ENCODE peak calls at places on chromosomes 16 and 17, in ten cellular contexts. One of them, this sample, is unnamed.

GRCh38 chr16:85719605-85720318 is 31.0 kb upstream of the GINS2 start:
- DNase-seq in heart right ventricle: no peak
- DNase-seq in cardiac muscle cell: no peak
- DNase-seq in uterus: no peak
- DNase-seq in IMR-90: no peak
- DNase-seq in HAP-1: no peak
- DNase-seq in CD8-positive, alpha-beta T cell: no peak
- DNase-seq in right lobe of liver: no peak
- DNase-seq in MM.1S: no peak
- DNase-seq in Panc1: no peak
- DNase-seq in this sample: peak; percentile 67

GRCh38 chr17:42288985-42289862 is 926 bp downstream of the STAT5A start:
- DNase-seq in MM.1S: no peak
- DNase-seq in cardiac muscle cell: no peak
- DNase-seq in Panc1: no peak
- DNase-seq in IMR-90: no peak
- DNase-seq in HAP-1: no peak
- DNase-seq in right lobe of liver: peak; percentile 73
- DNase-seq in heart right ventricle: no peak
- DNase-seq in uterus: peak; percentile 55
- DNase-seq in CD8-positive, alpha-beta T cell: peak; percentile 32
- DNase-seq in this sample: no peak

GRCh38 chr17:40564195-40564882 is 933 bp downstream of the CCR7 start:
- DNase-seq in CD8-positive, alpha-beta T cell: no peak
- DNase-seq in right lobe of liver: no peak
- DNase-seq in IMR-90: no peak
- DNase-seq in uterus: no peak
- DNase-seq in Panc1: no peak
- DNase-seq in cardiac muscle cell: no peak
- DNase-seq in HAP-1: no peak
- DNase-seq in heart right ventricle: no peak
- DNase-seq in MM.1S: no peak
- DNase-seq in this sample: no peak

GRCh38 chr17:7014995-7015586 is 2.7 kb downstream of the RNASEK start:
- DNase-seq in HAP-1: no peak
- DNase-seq in uterus: no peak
- DNase-seq in heart right ventricle: no peak
- DNase-seq in Panc1: no peak
- DNase-seq in MM.1S: peak; percentile 88
- DNase-seq in cardiac muscle cell: peak; percentile 66
- DNase-seq in CD8-positive, alpha-beta T cell: peak; percentile 64
- DNase-seq in IMR-90: peak; percentile 66
- DNase-seq in right lobe of liver: no peak
- DNase-seq in this sample: no peak

GRCh38 chr17:45270828-45271418 is 9.0 kb upstream of the SPATA32 start:
- DNase-seq in Panc1: no peak
- DNase-seq in right lobe of liver: no peak
- DNase-seq in heart right ventricle: no peak
- DNase-seq in uterus: no peak
- DNase-seq in HAP-1: peak; percentile 69
- DNase-seq in cardiac muscle cell: peak; percentile 18
- DNase-seq in IMR-90: no peak
- DNase-seq in MM.1S: peak; percentile 18
- DNase-seq in CD8-positive, alpha-beta T cell: peak; percentile 49
- DNase-seq in this sample: peak; percentile 66

GRCh38 chr17:77696151-77696719 is 262.3 kb upstream of the TNRC6C start:
- DNase-seq in CD8-positive, alpha-beta T cell: no peak
- DNase-seq in heart right ventricle: no peak
- DNase-seq in HAP-1: peak; percentile 85
- DNase-seq in uterus: no peak
- DNase-seq in Panc1: no peak
- DNase-seq in right lobe of liver: peak; percentile 24
- DNase-seq in IMR-90: no peak
- DNase-seq in cardiac muscle cell: no peak
- DNase-seq in MM.1S: no peak
- DNase-seq in this sample: peak; percentile 87

GRCh38 chr16:1141716-1142115 is 11.2 kb upstream of the CACNA1H start:
- DNase-seq in CD8-positive, alpha-beta T cell: no peak
- DNase-seq in uterus: no peak
- DNase-seq in heart right ventricle: no peak
- DNase-seq in cardiac muscle cell: no peak
- DNase-seq in Panc1: no peak
- DNase-seq in MM.1S: no peak
- DNase-seq in HAP-1: no peak
- DNase-seq in right lobe of liver: no peak
- DNase-seq in IMR-90: no peak
- DNase-seq in this sample: no peak

GRCh38 chr17:28925912-28926365 is 23.1 kb upstream of the DHRS13 start:
- DNase-seq in IMR-90: peak; percentile 92
- DNase-seq in MM.1S: peak; percentile 70
- DNase-seq in uterus: no peak
- DNase-seq in HAP-1: no peak
- DNase-seq in heart right ventricle: no peak
- DNase-seq in Panc1: peak; percentile 65
- DNase-seq in CD8-positive, alpha-beta T cell: peak; percentile 34
- DNase-seq in cardiac muscle cell: peak; percentile 83
- DNase-seq in right lobe of liver: no peak
- DNase-seq in this sample: no peak

GRCh38 chr16:76265434-76266045 is 11.7 kb upstream of the CNTNAP4 start:
- DNase-seq in heart right ventricle: no peak
- DNase-seq in HAP-1: peak; percentile 71
- DNase-seq in MM.1S: no peak
- DNase-seq in cardiac muscle cell: peak; percentile 46
- DNase-seq in right lobe of liver: no peak
- DNase-seq in CD8-positive, alpha-beta T cell: no peak
- DNase-seq in uterus: no peak
- DNase-seq in IMR-90: peak; percentile 1
- DNase-seq in Panc1: peak; percentile 27
- DNase-seq in this sample: peak; percentile 70

GRCh38 chr17:71099003-71099710 is 929.8 kb downstream of the KCNJ2 start:
- DNase-seq in Panc1: no peak
- DNase-seq in cardiac muscle cell: no peak
- DNase-seq in right lobe of liver: no peak
- DNase-seq in uterus: no peak
- DNase-seq in CD8-positive, alpha-beta T cell: no peak
- DNase-seq in IMR-90: no peak
- DNase-seq in heart right ventricle: no peak
- DNase-seq in MM.1S: no peak
- DNase-seq in HAP-1: no peak
- DNase-seq in this sample: no peak

GRCh38 chr17:43645765-43646481 is 15.8 kb downstream of the MEOX1 start:
- DNase-seq in Panc1: no peak
- DNase-seq in IMR-90: no peak
- DNase-seq in MM.1S: no peak
- DNase-seq in right lobe of liver: peak; percentile 69
- DNase-seq in cardiac muscle cell: peak; percentile 81
- DNase-seq in HAP-1: no peak
- DNase-seq in heart right ventricle: peak; percentile 86
- DNase-seq in uterus: peak; percentile 70
- DNase-seq in CD8-positive, alpha-beta T cell: peak; percentile 6
- DNase-seq in this sample: no peak

DNA sequence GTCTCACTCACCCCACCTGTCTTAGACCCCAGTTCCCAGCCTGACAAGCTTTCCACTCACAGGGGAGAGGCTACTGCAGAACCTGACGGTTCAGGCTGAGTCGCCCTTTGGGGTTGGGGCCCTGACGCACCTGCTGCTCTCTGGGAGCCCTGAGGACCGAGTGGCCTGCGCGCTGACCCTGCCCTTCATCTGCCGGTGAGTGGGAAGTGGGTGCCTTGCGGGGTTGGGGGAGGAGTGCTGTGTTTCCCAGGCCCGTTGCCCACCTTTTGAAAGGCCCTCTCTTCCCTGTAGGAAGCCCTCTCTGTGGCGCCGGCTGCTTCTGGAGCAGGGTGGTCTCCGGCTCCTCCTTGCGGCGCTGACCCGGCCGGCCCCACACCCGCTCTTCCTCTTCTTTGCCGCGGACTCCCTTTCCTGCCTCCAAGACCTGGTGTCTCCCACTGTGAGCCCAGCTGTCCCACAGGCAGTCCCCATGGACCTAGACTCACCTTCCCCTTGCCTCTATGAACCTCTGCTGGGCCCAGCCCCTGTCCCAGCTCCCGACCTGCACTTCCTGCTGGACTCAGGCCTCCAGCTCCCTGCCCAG is 6.1 kb upstream of the TGFB1I1 start:
- DNase-seq in heart right ventricle: no peak
- DNase-seq in IMR-90: no peak
- DNase-seq in CD8-positive, alpha-beta T cell: no peak
- DNase-seq in Panc1: no peak
- DNase-seq in MM.1S: no peak
- DNase-seq in right lobe of liver: no peak
- DNase-seq in uterus: no peak
- DNase-seq in HAP-1: no peak
- DNase-seq in cardiac muscle cell: no peak
- DNase-seq in this sample: no peak
- H3K4me3 ChIP-seq in heart right ventricle: no peak overlapping the region
- H3K4me3 ChIP-seq in IMR-90: no peak overlapping the region
- H3K4me3 ChIP-seq in CD8-positive, alpha-beta T cell: no peak overlapping the region
- H3K4me3 ChIP-seq in Panc1: no peak overlapping the region
- H3K4me3 ChIP-seq in MM.1S: no peak overlapping the region
- H3K4me3 ChIP-seq in right lobe of liver: no peak overlapping the region
- H3K4me3 ChIP-seq in uterus: no peak overlapping the region
- H3K4me3 ChIP-seq in HAP-1: no peak overlapping the region
- H3K4me3 ChIP-seq in cardiac muscle cell: no peak overlapping the region
- H3K4me3 ChIP-seq in this sample: no peak overlapping the region

GRCh38 chr16:57134982-57135381 is 42.6 kb downstream of the CPNE2 start:
- DNase-seq in Panc1: no peak
- DNase-seq in uterus: no peak
- DNase-seq in HAP-1: no peak
- DNase-seq in CD8-positive, alpha-beta T cell: peak; percentile 22
- DNase-seq in heart right ventricle: no peak
- DNase-seq in MM.1S: peak; percentile 65
- DNase-seq in IMR-90: no peak
- DNase-seq in cardiac muscle cell: no peak
- DNase-seq in right lobe of liver: peak; percentile 43
- DNase-seq in this sample: peak; percentile 86
- H3K4me3 ChIP-seq in Panc1: no peak overlapping the region
- H3K4me3 ChIP-seq in uterus: no peak overlapping the region
- H3K4me3 ChIP-seq in HAP-1: no peak overlapping the region
- H3K4me3 ChIP-seq in CD8-positive, alpha-beta T cell: peak overlapping the region; percentile 55
- H3K4me3 ChIP-seq in heart right ventricle: no peak overlapping the region
- H3K4me3 ChIP-seq in MM.1S: peak overlapping the region; percentile 48
- H3K4me3 ChIP-seq in IMR-90: no peak overlapping the region
- H3K4me3 ChIP-seq in cardiac muscle cell: no peak overlapping the region
- H3K4me3 ChIP-seq in right lobe of liver: no peak overlapping the region
- H3K4me3 ChIP-seq in this sample: no peak overlapping the region

DNA sequence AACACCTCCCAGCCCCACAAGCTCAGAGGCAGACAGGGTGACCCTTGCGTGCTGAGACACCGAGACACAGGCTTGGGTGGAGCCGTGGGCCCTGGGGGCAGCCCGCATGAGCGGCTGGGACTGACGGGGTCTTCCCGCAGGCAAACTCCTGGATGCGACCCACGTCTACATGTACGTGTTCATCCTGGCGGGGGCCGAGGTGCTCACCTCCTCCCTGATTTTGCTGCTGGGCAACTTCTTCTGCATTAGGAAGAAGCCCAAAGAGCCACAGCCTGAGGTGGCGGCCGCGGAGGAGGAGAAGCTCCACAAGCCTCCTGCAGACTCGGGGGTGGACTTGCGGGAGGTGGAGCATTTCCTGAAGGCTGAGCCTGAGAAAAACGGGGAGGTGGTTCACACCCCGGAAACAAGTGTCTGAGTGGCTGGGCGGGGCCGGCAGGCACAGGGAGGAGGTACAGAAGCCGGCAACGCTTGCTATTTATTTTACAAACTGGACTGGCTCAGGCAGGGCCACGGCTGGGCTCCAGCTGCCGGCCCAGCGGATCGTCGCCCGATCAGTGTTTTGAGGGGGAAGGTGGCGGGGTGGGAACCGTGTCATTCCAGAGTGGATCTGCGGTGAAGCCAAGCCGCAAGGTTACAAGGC is 9.8 kb downstream of the SLC16A3 start:
- DNase-seq in cardiac muscle cell: peak; percentile 84
- DNase-seq in uterus: peak; percentile 84
- DNase-seq in CD8-positive, alpha-beta T cell: peak; percentile 45
- DNase-seq in HAP-1: no peak
- DNase-seq in MM.1S: no peak
- DNase-seq in heart right ventricle: peak; percentile 82
- DNase-seq in IMR-90: peak; percentile 66
- DNase-seq in right lobe of liver: peak; percentile 70
- DNase-seq in Panc1: no peak
- DNase-seq in this sample: peak; percentile 85
- H3K4me3 ChIP-seq in cardiac muscle cell: no peak overlapping the region
- H3K4me3 ChIP-seq in uterus: no peak overlapping the region
- H3K4me3 ChIP-seq in CD8-positive, alpha-beta T cell: peak overlapping the region; percentile 50
- H3K4me3 ChIP-seq in HAP-1: no peak overlapping the region
- H3K4me3 ChIP-seq in MM.1S: no peak overlapping the region
- H3K4me3 ChIP-seq in heart right ventricle: peak overlapping the region; percentile 37
- H3K4me3 ChIP-seq in IMR-90: no peak overlapping the region
- H3K4me3 ChIP-seq in right lobe of liver: no peak overlapping the region
- H3K4me3 ChIP-seq in Panc1: no peak overlapping the region
- H3K4me3 ChIP-seq in this sample: peak overlapping the region; percentile 27

GRCh38 chr17:81294512-81295030 is 536 bp downstream of the SLC38A10 start:
- DNase-seq in heart right ventricle: peak; percentile 21
- DNase-seq in CD8-positive, alpha-beta T cell: no peak
- DNase-seq in uterus: peak; percentile 30
- DNase-seq in HAP-1: peak; percentile 46
- DNase-seq in MM.1S: no peak
- DNase-seq in Panc1: no peak
- DNase-seq in IMR-90: peak; percentile 9
- DNase-seq in right lobe of liver: peak; percentile 70
- DNase-seq in cardiac muscle cell: peak; percentile 24
- DNase-seq in this sample: no peak

GRCh38 chr17:81290230-81290629 is 4.9 kb downstream of the SLC38A10 start:
- DNase-seq in CD8-positive, alpha-beta T cell: no peak
- DNase-seq in IMR-90: no peak
- DNase-seq in right lobe of liver: no peak
- DNase-seq in heart right ventricle: no peak
- DNase-seq in cardiac muscle cell: no peak
- DNase-seq in uterus: no peak
- DNase-seq in Panc1: no peak
- DNase-seq in MM.1S: no peak
- DNase-seq in HAP-1: no peak
- DNase-seq in this sample: no peak

GRCh38 chr17:81291662-81292061 is 3.4 kb downstream of the SLC38A10 start:
- DNase-seq in MM.1S: peak; percentile 32
- DNase-seq in HAP-1: peak; percentile 83
- DNase-seq in right lobe of liver: peak; percentile 80
- DNase-seq in CD8-positive, alpha-beta T cell: peak; percentile 62
- DNase-seq in Panc1: no peak
- DNase-seq in cardiac muscle cell: peak; percentile 55
- DNase-seq in heart right ventricle: peak; percentile 66
- DNase-seq in IMR-90: peak; percentile 25
- DNase-seq in uterus: peak; percentile 64
- DNase-seq in this sample: peak; percentile 84

GRCh38 chr17:81295031-81295677 is at the start of gene SLC38A10:
- DNase-seq in IMR-90: peak; percentile 74
- DNase-seq in MM.1S: peak; percentile 89
- DNase-seq in HAP-1: peak; percentile 94
- DNase-seq in heart right ventricle: peak; percentile 93
- DNase-seq in right lobe of liver: peak; percentile 96
- DNase-seq in uterus: peak; percentile 88
- DNase-seq in CD8-positive, alpha-beta T cell: peak; percentile 88
- DNase-seq in Panc1: no peak
- DNase-seq in cardiac muscle cell: peak; percentile 85
- DNase-seq in this sample: peak; percentile 94

DNA sequence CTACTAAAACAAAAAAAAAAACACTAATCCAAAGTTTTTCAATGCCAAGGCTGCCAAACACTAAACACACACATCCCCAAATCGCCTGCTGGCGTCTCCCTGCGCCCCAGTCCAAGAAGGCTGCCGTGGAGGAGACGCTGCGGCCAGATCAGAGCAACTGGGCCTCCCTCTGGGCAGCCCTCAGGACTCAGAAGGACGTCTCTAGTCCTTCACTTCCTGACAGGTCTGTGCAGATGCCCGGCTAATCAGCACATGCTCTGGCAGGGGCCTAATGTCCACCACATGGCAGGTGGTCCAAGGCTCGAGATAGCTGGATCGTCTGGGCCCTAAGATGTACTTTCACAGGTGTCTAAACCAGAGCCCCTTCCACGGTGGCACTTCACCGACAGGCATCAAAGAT is 2.7 kb downstream of the SLC38A10 start:
- DNase-seq in right lobe of liver: no peak
- DNase-seq in CD8-positive, alpha-beta T cell: no peak
- DNase-seq in uterus: no peak
- DNase-seq in IMR-90: no peak
- DNase-seq in cardiac muscle cell: no peak
- DNase-seq in Panc1: no peak
- DNase-seq in heart right ventricle: no peak
- DNase-seq in HAP-1: no peak
- DNase-seq in MM.1S: no peak
- DNase-seq in this sample: no peak
- H3K4me3 ChIP-seq in right lobe of liver: no peak overlapping the region
- H3K4me3 ChIP-seq in CD8-positive, alpha-beta T cell: no peak overlapping the region
- H3K4me3 ChIP-seq in uterus: no peak overlapping the region
- H3K4me3 ChIP-seq in IMR-90: no peak overlapping the region
- H3K4me3 ChIP-seq in cardiac muscle cell: no peak overlapping the region
- H3K4me3 ChIP-seq in Panc1: no peak overlapping the region
- H3K4me3 ChIP-seq in heart right ventricle: no peak overlapping the region
- H3K4me3 ChIP-seq in HAP-1: no peak overlapping the region
- H3K4me3 ChIP-seq in MM.1S: no peak overlapping the region
- H3K4me3 ChIP-seq in this sample: no peak overlapping the region